ENCODE peak calls at places on chromosomes 11 and 22, in five cellular contexts. J, Y, R, D and Q are unnamed samples.

GRCh38 chr11:69377953-69378302 is 84.0 kb downstream of the MYEOV start:
- DNase-seq in R (no peak), D (no peak), Y (peak; percentile 57), J (peak; percentile 39), Q (no peak)

GRCh38 chr11:83554896-83555295 is 268.7 kb upstream of the CCDC90B start:
- DNase-seq in D (no peak), J (no peak), Y (no peak), R (no peak), Q (no peak)

GRCh38 chr11:8934735-8935478 is 2.2 kb upstream of the C11orf16 start:
- DNase-seq in R (peak; percentile 74), Y (no peak), D (no peak), J (no peak), Q (peak; percentile 66)

GRCh38 chr11:115464269-115464668 is 39.9 kb downstream of the CADM1 start:
- DNase-seq in D (no peak), R (no peak), Y (no peak), J (no peak), Q (no peak)

GRCh38 chr11:125433454-125434121 is 62.5 kb downstream of the FEZ1 start:
- DNase-seq in R (peak; percentile 67), Y (no peak), D (no peak), J (no peak), Q (peak; percentile 61)

GRCh38 chr11:113396693-113397092 is 9.1 kb downstream of the ANKK1 start:
- DNase-seq in J (no peak), R (no peak), D (no peak), Y (no peak), Q (no peak)

GRCh38 chr11:84588131-84588829 is 1038.9 kb downstream of the DLG2 start:
- DNase-seq in J (no peak), R (no peak), D (no peak), Y (no peak), Q (no peak)

GRCh38 chr11:64250875-64251721 is at the start of gene PLCB3:
- DNase-seq in Y (peak; percentile 89), R (peak; percentile 58), D (peak; percentile 98), J (peak; percentile 76), Q (peak; percentile 38)

GRCh38 chr11:35529971-35530495 is 4.6 kb upstream of the PAMR1 start:
- DNase-seq in Y (no peak), D (no peak), J (no peak), R (peak; percentile 95), Q (peak; percentile 94)

GRCh38 chr22:50012201-50013181 is at the start of gene IL17REL:
- DNase-seq in J (peak; percentile 62), R (peak; percentile 22), Y (no peak), D (peak; percentile 45), Q (peak; percentile 39)

GRCh38 chr11:18347471-18348125 is 25.2 kb downstream of the GTF2H1 start:
- DNase-seq in D (no peak), Y (no peak), R (no peak), J (no peak), Q (peak; percentile 79)

GRCh38 chr22:46958649-46959048 is 196.2 kb downstream of the TBC1D22A start:
- DNase-seq in J (no peak), R (no peak), Y (no peak), D (no peak), Q (no peak)

GRCh38 chr22:50115693-50116092 is 25.9 kb downstream of the MOV10L1 start:
- DNase-seq in D (no peak), Y (peak; percentile 85), J (no peak), R (peak; percentile 61), Q (peak; percentile 65)

GRCh38 chr11:134240592-134240991 is 12.6 kb downstream of the THYN1 start:
- DNase-seq in R (no peak), J (no peak), D (no peak), Y (no peak), Q (no peak)

GRCh38 chr22:22520020-22520656 is at the start of gene ZNF280A:
- DNase-seq in D (no peak), J (no peak), R (peak; percentile 48), Y (no peak), Q (peak; percentile 54)

GRCh38 chr22:38104084-38104483 is 6.4 kb downstream of the BAIAP2L2 start:
- DNase-seq in D (no peak), R (peak; percentile 33), J (no peak), Y (no peak), Q (peak; percentile 25)

GRCh38 chr22:39985383-39986045 is 9.2 kb upstream of the FAM83F start:
- DNase-seq in J (peak; percentile 55), Y (no peak), R (no peak), D (no peak), Q (no peak)

GRCh38 chr22:39984006-39984405 is 10.7 kb upstream of the FAM83F start:
- DNase-seq in J (no peak), Y (no peak), R (peak; percentile 57), D (no peak), Q (peak; percentile 48)

GRCh38 chr22:39980635-39981034 is 14.1 kb upstream of the FAM83F start:
- DNase-seq in D (no peak), Y (no peak), J (no peak), R (peak; percentile 21), Q (no peak)

GRCh38 chr22:39984750-39985149 is 10.0 kb upstream of the FAM83F start:
- DNase-seq in J (no peak), R (no peak), Y (no peak), D (no peak), Q (no peak)

DNA sequence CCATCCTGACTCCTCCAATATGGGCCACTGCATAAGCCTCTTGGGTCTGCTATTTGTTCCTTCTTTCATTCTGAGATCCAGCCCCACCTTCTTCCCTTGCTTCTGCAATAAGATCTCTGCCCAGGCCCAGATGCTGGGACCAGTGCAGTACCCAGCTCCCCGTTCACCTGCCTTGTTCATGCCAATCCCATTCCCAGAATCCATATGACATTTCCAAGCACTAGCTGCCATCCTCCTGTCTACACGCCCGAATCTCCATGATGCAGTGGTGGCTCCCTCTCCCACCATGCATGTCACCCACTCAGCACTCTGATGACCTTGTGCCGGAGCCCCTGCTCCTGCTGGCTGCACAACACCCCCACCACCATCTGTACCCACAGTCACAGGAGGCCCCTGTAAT is 11.4 kb upstream of the FAM83F start:
- DNase-seq in Y (no peak), R (no peak), D (no peak), J (no peak), Q (no peak)
- TF ChIP-seq CTCF in Y (no peak), R (no peak), D (no peak), J (no peak), Q (no peak)

GRCh38 chr11:128776434-128777284 is 82.8 kb downstream of the FLI1 start:
- DNase-seq in J (no peak), Y (peak; percentile 89), R (peak; percentile 66), D (peak; percentile 50), Q (peak; percentile 55)
- TF ChIP-seq CTCF in J (peak; percentile 41), Y (peak; percentile 35), R (peak; percentile 74), D (peak; percentile 60), Q (peak; percentile 70)

DNA sequence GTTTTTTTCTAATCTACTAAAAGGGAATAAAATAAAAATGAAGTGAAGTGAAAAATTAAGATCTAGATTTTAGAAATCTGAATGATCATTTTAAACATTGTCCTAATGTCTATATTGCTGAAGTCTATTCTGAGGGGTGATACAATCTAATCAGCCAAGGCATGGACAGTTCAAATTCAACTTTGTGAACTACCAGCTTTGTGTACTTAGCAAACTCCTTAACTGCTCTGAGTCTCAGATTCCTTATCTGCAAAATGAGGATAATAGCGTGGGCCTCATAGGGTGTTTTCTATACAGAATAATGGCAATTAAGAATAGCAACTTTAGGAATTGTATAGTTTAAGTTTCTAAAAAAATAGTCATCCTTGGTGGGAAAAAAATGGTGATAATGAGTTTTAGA is 31.4 kb downstream of the FAR1 start:
- DNase-seq in J (no peak), Y (no peak), R (no peak), D (no peak), Q (no peak)
- TF ChIP-seq CTCF in J (no peak), Y (no peak), R (no peak), D (no peak), Q (no peak)

GRCh38 chr22:29837780-29838598 is at the start of gene ASCC2:
- DNase-seq in D (peak; percentile 95), J (peak; percentile 100), Y (peak; percentile 100), R (peak; percentile 97), Q (peak; percentile 97)
- TF ChIP-seq CTCF in D (no peak), J (no peak), Y (no peak), R (no peak), Q (no peak)

GRCh38 chr11:2868604-2869526 is 16.7 kb downstream of the CDKN1C start:
- DNase-seq in D (no peak), R (no peak), Y (no peak), J (no peak), Q (no peak)

GRCh38 chr11:2866178-2866577 is 19.4 kb downstream of the CDKN1C start:
- DNase-seq in Y (no peak), J (no peak), D (no peak), R (no peak), Q (no peak)

GRCh38 chr11:2869561-2870427 is 15.8 kb downstream of the CDKN1C start:
- DNase-seq in Y (no peak), D (no peak), R (no peak), J (no peak), Q (no peak)

GRCh38 chr11:2867142-2867541 is 18.4 kb downstream of the CDKN1C start:
- DNase-seq in J (no peak), D (no peak), Y (no peak), R (no peak), Q (no peak)

DNA sequence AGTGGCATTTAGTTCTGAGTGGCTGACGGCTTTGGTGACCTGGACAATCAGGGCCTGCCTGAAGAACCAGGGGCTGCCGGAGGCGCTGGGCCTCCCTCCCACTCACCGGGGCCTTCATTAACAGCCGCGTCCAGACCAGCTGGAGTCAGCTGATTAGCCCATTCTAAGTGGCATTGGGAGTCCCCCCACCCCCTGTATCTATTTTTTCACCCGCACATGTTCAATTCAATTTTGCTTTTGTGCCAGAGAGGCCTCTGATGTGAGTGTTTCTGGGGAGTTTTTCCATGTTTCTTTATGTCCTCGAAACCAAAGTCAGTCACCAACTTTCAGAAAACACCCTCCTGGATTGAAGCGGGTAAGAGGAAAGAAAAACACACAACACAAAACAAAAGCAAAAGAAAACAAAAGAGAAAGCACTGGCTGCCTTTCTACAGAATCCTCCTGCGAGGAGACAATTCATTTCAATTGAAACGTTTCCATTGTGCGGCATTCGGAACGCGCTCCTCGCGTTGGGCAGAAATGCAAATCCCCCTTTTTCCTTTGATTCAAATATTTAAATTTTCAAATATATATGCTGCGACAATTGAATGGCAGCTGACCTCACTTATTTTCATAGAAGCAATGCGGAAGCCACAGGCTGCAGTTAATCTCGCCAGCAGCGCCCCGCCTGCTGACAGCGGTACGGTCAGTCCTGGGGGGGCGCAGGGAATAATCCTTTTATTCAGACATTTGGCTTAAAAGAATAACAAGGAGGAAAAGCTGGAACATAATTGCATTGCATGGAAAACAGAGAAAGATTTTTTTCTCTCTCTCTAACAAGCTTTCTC is 17.6 kb downstream of the CDKN1C start:
- DNase-seq in J (no peak), R (no peak), D (no peak), Y (no peak), Q (no peak)
- TF ChIP-seq CTCF in J (no peak), R (no peak), D (no peak), Y (no peak), Q (no peak)

GRCh38 chr11:1458340-1459218 is 28.0 kb downstream of the MOB2 start:
- DNase-seq in Y (peak; percentile 93), R (peak; percentile 64), J (peak; percentile 77), D (no peak), Q (peak; percentile 28)
- TF ChIP-seq CTCF in Y (no peak), R (peak; percentile 35), J (no peak), D (no peak), Q (peak; percentile 32)

DNA sequence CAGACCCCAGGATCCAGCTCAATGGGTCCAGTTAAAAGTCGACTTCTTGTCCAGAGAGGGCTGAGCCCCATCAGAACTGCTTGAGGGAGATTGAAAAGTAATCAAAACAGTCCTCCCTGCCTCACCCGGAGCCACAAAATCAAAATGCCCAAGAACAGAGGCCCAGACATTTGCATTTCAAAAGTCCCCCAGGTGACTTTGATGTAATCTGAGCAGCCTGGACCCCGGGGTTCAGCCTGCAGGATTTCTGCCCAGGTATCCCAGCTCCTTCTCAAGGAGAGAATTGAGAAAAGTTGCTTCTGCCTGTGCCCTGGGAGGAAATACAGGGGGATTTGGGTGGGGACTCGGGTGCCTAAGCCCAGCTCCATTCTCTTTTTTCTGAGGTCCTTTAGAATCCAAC is 1385.0 kb downstream of the TBC1D22A start:
- DNase-seq in R (no peak), J (no peak), D (no peak), Y (no peak), Q (no peak)
- TF ChIP-seq CTCF in R (no peak), J (no peak), D (no peak), Y (no peak), Q (no peak)